ENCODE peak calls at places on chromosomes 2 and 18, in nine cellular contexts. G is PC-3, Y is activated B cell treated with CpG ODN at 0.5 μM for 24 hours, Q is mucosa of descending colon, K is Right ventricle myocardium superior, O is GM23338, T is upper lobe of right lung, B is upper lobe of left lung, H is T-cell. P is an unnamed sample.

GRCh38 chr2:152433289-152433688 is 98.3 kb downstream of the FMNL2 start:
- ATAC-seq in G (no peak), Y (no peak), Q (no peak), K (peak; percentile 11), O (no peak), T (peak; percentile 78), B (no peak), H (no peak), P (no peak)

GRCh38 chr2:172404824-172405223 is 22.6 kb upstream of the ITGA6 start:
- ATAC-seq in G (peak; percentile 82), Y (no peak), Q (no peak), K (no peak), O (no peak), T (no peak), B (no peak), H (no peak), P (no peak)

GRCh38 chr2:20179755-20180594 is 45.0 kb downstream of the SDC1 start:
- ATAC-seq in G (peak; percentile 55), Y (no peak), Q (peak; percentile 93), K (peak; percentile 51), O (peak; percentile 97), T (peak; percentile 73), B (peak; percentile 78), H (no peak), P (no peak)

GRCh38 chr2:108612514-108613183 is 78.4 kb downstream of the LIMS1 start:
- ATAC-seq in G (no peak), Y (peak; percentile 41), Q (peak; percentile 65), K (no peak), O (no peak), T (peak; percentile 66), B (peak; percentile 83), H (peak; percentile 85), P (no peak)

GRCh38 chr2:74427551-74427950 is 6.0 kb downstream of the WDR54 start:
- ATAC-seq in G (no peak), Y (no peak), Q (no peak), K (no peak), O (no peak), T (no peak), B (no peak), H (no peak), P (no peak)

GRCh38 chr18:49174478-49174877 is 223.7 kb upstream of the SMAD7 start:
- ATAC-seq in G (no peak), Y (no peak), Q (no peak), K (peak; percentile 68), O (no peak), T (no peak), B (no peak), H (no peak), P (peak; percentile 80)

GRCh38 chr18:9973461-9973860 is 59.6 kb downstream of the VAPA start:
- ATAC-seq in G (no peak), Y (no peak), Q (no peak), K (no peak), O (no peak), T (no peak), B (peak; percentile 46), H (no peak), P (no peak)

GRCh38 chr2:18178736-18179349 is 300.4 kb downstream of the KCNS3 start:
- ATAC-seq in G (peak; percentile 59), Y (peak; percentile 40), Q (peak; percentile 57), K (peak; percentile 80), O (peak; percentile 94), T (peak; percentile 89), B (no peak), H (no peak), P (peak; percentile 53)

GRCh38 chr2:8135051-8135675 is 546.7 kb upstream of the ID2 start:
- ATAC-seq in G (no peak), Y (no peak), Q (no peak), K (peak; percentile 26), O (no peak), T (peak; percentile 54), B (no peak), H (no peak), P (no peak)

GRCh38 chr18:78107363-78107762 is 857.7 kb downstream of the GALR1 start:
- ATAC-seq in G (no peak), Y (no peak), Q (no peak), K (no peak), O (no peak), T (peak; percentile 72), B (no peak), H (no peak), P (no peak)

GRCh38 chr2:129233751-129234406 is 745.6 kb upstream of the RAB6C start:
- ATAC-seq in G (no peak), Y (no peak), Q (peak; percentile 25), K (peak; percentile 64), O (peak; percentile 74), T (peak; percentile 29), B (no peak), H (no peak), P (no peak)

GRCh38 chr2:130878316-130878715 is 41.6 kb downstream of the ARHGEF4 start:
- ATAC-seq in G (no peak), Y (no peak), Q (no peak), K (no peak), O (no peak), T (no peak), B (no peak), H (no peak), P (no peak)

GRCh38 chr2:79189465-79189864 is 29.9 kb upstream of the REG3A start:
- ATAC-seq in G (no peak), Y (no peak), Q (no peak), K (no peak), O (peak; percentile 75), T (no peak), B (no peak), H (no peak), P (no peak)

GRCh38 chr2:110645616-110646015 is 32.2 kb downstream of the BUB1 start:
- ATAC-seq in G (no peak), Y (no peak), Q (no peak), K (no peak), O (no peak), T (no peak), B (no peak), H (no peak), P (no peak)

GRCh38 chr2:105376010-105376409 is 22.8 kb downstream of the FHL2 start:
- ATAC-seq in G (no peak), Y (no peak), Q (no peak), K (peak; percentile 0), O (no peak), T (no peak), B (no peak), H (no peak), P (peak; percentile 19)

GRCh38 chr2:88673363-88673762 is 18.1 kb upstream of the RPIA start:
- ATAC-seq in G (no peak), Y (no peak), Q (no peak), K (no peak), O (no peak), T (no peak), B (no peak), H (no peak), P (no peak)

GRCh38 chr2:38415023-38415422 is 38.0 kb upstream of the ATL2 start:
- ATAC-seq in G (no peak), Y (no peak), Q (no peak), K (no peak), O (no peak), T (no peak), B (no peak), H (no peak), P (no peak)

GRCh38 chr18:71815305-71815704 is 728.8 kb downstream of the CBLN2 start:
- ATAC-seq in G (no peak), Y (no peak), Q (no peak), K (no peak), O (no peak), T (no peak), B (no peak), H (no peak), P (no peak)

GRCh38 chr2:144683063-144683740 is 163.3 kb upstream of the ZEB2 start:
- ATAC-seq in G (no peak), Y (no peak), Q (no peak), K (no peak), O (no peak), T (no peak), B (no peak), H (no peak), P (no peak)

GRCh38 chr18:71797554-71797953 is 746.6 kb downstream of the CBLN2 start:
- ATAC-seq in G (no peak), Y (no peak), Q (no peak), K (no peak), O (no peak), T (no peak), B (no peak), H (no peak), P (no peak)